ENCODE peak calls at places on chromosomes 2 and 18, in eight cellular contexts. C is mesendoderm, V is IMR-90, M is fibroblast of lung, I is mammary epithelial cell, T is H1, E is endothelial cell of umbilical vein, B is mesenchymal stem cell. H is an unnamed sample.
A peak's percentile ranks its signal among the peaks of the same experiment; 100 is the strongest.

GRCh38 chr18:11857177-11857887 is 6.1 kb downstream of the CHMP1B start:
- DNase-seq in E (peak; percentile 71), M (peak; percentile 99), B (peak; percentile 98), I (peak; percentile 100), V (peak; percentile 100), C (peak; percentile 93), T (no peak), H (peak; percentile 99)

GRCh38 chr2:61006486-61007105 is 10.9 kb upstream of the PEX13 start:
- DNase-seq in T (no peak), M (no peak), C (no peak), B (no peak), E (no peak), I (peak; percentile 8), V (no peak), H (no peak)

GRCh38 chr2:189393440-189394111 is 47.7 kb upstream of the WDR75 start:
- DNase-seq in B (peak; percentile 98), V (peak; percentile 99), M (peak; percentile 97), T (no peak), E (peak; percentile 51), I (peak; percentile 95), C (peak; percentile 50), H (peak; percentile 94)

GRCh38 chr2:68319397-68320117 is at the start of gene CNRIP1:
- DNase-seq in B (peak; percentile 82), V (peak; percentile 83), M (peak; percentile 85), T (peak; percentile 77), C (peak; percentile 61), E (peak; percentile 94), I (peak; percentile 4), H (peak; percentile 16)

GRCh38 chr2:132632000-132632649 is 37.9 kb downstream of the LYPD1 start:
- DNase-seq in I (no peak), B (peak; percentile 24), C (no peak), M (no peak), V (peak; percentile 6), E (no peak), T (no peak), H (peak; percentile 21)

GRCh38 chr2:47664817-47665216 is 118.1 kb upstream of the MSH6 start:
- DNase-seq in I (peak; percentile 19), T (peak; percentile 58), C (peak; percentile 50), V (no peak), E (no peak), B (no peak), M (no peak), H (peak; percentile 62)

GRCh38 chr18:23532848-23533247 is 29.5 kb downstream of the RMC1 start:
- DNase-seq in M (no peak), T (no peak), V (no peak), B (no peak), E (no peak), C (no peak), I (no peak), H (no peak)

GRCh38 chr2:133360882-133361281 is 207.4 kb downstream of the NCKAP5 start:
- DNase-seq in I (no peak), M (no peak), V (no peak), T (no peak), C (no peak), E (no peak), B (no peak), H (no peak)

GRCh38 chr2:42756956-42757513 is 6.9 kb downstream of the OXER1 start:
- DNase-seq in T (no peak), C (peak; percentile 48), E (no peak), B (no peak), V (no peak), I (no peak), M (no peak), H (no peak)

GRCh38 chr2:69012310-69013122 is 463 bp upstream of the ANTXR1 start:
- DNase-seq in E (peak; percentile 56), V (peak; percentile 76), C (peak; percentile 55), T (peak; percentile 64), B (peak; percentile 81), I (no peak), M (peak; percentile 79), H (peak; percentile 68)

GRCh38 chr2:201580486-201580885 is 62.8 kb downstream of the TMEM237 start:
- DNase-seq in B (peak; percentile 82), C (no peak), E (peak; percentile 11), T (no peak), V (peak; percentile 89), I (no peak), M (peak; percentile 96), H (no peak)

DNA sequence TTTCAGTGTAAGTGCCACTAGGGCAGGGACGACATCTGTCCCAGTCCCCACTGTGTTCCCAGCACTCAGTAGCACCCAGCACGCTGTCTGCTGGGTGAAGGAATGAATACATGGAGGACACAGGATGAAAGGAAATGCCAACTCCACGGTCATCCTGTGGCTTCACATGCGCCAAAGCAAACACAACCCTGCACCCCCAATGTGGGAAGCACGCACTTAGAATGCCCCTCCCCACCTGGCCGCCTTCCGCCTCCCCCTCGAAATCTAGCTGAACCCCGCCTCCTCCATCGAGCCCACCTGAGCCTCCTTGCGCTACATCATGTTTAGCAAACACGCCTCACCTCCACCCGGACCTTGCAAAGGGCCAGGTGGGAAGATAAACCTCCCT is 33.9 kb downstream of the ADCY3 start:
- DNase-seq in B (no peak), C (no peak), I (no peak), V (no peak), M (no peak), T (no peak), E (peak; percentile 12), H (no peak)
- H3K9ac ChIP-seq in B (no peak overlapping the region), C (no peak overlapping the region), I (no peak overlapping the region), V (no peak overlapping the region), M (no peak overlapping the region), T (no peak overlapping the region), E (no peak overlapping the region), H (no peak overlapping the region)

DNA sequence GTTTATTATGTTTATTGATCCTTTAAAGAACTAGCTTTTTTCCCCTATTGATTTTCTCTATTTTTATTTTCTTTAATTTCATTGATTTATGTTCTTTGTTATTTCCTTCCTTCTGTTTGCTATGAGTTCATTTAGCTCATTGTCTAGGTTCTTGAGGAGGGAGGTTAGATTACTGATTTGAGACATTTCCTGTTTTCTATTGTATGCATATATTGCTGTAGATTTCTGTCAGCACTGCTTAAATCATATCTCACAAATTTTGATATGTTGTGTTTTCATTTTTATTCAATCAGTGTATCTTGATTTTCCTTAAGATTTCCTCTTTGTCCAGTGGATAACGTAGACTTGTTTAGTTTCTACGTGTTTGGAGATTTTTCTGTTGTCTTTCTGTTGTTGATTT is 43.4 kb downstream of the PTPN4 start:
- DNase-seq in C (no peak), V (no peak), B (no peak), M (no peak), I (no peak), E (peak; percentile 52), T (no peak), H (no peak)
- H3K4me2 ChIP-seq in C (no peak overlapping the region), V (no peak overlapping the region), B (no peak overlapping the region), M (no peak overlapping the region), I (no peak overlapping the region), E (peak overlapping the region; percentile 78), T (peak overlapping the region; percentile 6), H (no peak overlapping the region)

DNA sequence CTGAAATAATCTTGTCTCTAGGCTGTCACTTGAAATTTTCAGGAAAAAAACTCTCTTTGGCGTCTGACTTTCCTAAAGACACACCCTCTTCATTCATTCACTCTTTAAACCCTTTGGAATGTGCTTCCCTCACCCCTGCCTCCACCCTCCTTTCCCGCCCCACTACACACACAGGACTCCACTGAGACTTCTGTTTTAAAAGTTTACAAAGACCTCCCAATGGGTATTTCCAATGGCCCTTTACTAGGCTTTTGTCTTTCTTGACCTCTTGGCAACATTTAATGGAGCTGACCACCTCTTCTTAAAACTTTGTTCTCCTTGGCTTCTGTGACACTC is 96.1 kb downstream of the RBMS1 start:
- DNase-seq in C (peak; percentile 76), M (no peak), E (no peak), V (peak; percentile 50), I (no peak), T (no peak), B (no peak), H (peak; percentile 58)
- H3K4me3 ChIP-seq in C (no peak overlapping the region), M (no peak overlapping the region), E (no peak overlapping the region), V (no peak overlapping the region), I (peak overlapping the region; percentile 12), T (no peak overlapping the region), B (peak overlapping the region; percentile 64), H (peak overlapping the region; percentile 53)

DNA sequence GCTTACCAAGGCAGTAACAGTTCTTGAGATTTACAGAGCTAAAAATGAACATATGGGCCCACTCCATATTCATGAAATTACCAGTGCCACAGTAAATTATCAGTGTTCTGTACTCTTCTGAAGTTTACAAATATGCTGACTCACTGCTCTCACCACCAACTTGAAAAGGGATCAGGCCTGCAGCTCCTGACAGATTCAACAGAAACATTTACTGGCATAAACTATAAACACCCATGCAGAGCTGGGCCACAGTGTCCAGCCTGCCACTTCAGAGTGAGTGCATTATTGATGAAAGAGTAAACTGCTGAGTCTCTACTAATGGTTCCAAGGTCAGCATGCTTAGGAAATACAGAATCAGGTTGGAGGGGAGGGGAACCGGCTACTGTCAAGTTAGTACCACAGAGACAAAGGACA is 83.1 kb downstream of the FARSB start:
- DNase-seq in M (peak; percentile 81), E (peak; percentile 8), B (peak; percentile 86), C (no peak), V (peak; percentile 62), T (no peak), I (no peak), H (peak; percentile 49)
- H3K9ac ChIP-seq in M (no peak overlapping the region), E (no peak overlapping the region), B (peak overlapping the region; percentile 33), C (no peak overlapping the region), V (no peak overlapping the region), T (no peak overlapping the region), I (no peak overlapping the region), H (peak overlapping the region; percentile 70)

DNA sequence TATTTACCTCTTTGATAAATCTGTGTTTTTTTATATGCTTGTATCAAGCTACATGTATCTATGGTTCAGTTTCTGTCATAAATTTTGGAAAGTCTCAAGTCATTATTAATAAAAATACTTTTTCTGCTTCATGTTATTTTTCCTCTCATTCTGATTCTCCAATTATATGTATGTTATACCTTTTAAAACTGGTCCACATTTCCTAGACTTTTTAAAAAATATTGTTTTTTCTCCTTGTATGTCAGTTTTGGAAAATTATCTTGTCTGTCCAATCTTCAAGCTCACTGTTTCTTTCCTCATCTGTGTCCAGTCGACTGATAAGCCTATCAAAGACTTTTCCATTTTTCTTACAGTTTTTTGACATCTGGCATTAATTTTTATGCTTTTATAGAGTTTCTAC is 253.4 kb downstream of the ASXL3 start:
- DNase-seq in B (peak; percentile 1), E (no peak), V (no peak), I (no peak), T (no peak), C (no peak), M (no peak), H (no peak)
- H3K4me2 ChIP-seq in B (no peak overlapping the region), E (no peak overlapping the region), V (no peak overlapping the region), I (no peak overlapping the region), T (no peak overlapping the region), C (no peak overlapping the region), M (no peak overlapping the region), H (no peak overlapping the region)

H was measured in PC-3.